ENCODE peak calls at places on chromosomes 5 and 9, in nine cellular contexts. I is HuH-7.5; D is neuronal stem cell; X is germinal center; J is brain microvascular endothelial cell; F is activated CD4-positive, alpha-beta memory T cell treated with anti-CD3 and anti-CD28 coated beads for 36 hours; W is HCEC 1CT; K is activated CD4-positive, alpha-beta T cell treated with anti-CD3 and anti-CD28 coated beads, Interleukin-2, amount 50 U/mL, for 24 hours; L is kidney epithelial cell. N is an unnamed sample.

GRCh38 chr9:129737479-129738269 is 15.2 kb downstream of the PTGES start:
- DNase-seq in F (peak; percentile 91), X (peak; percentile 84), I (peak; percentile 93), J (peak; percentile 44), K (peak; percentile 88), L (no peak), D (peak; percentile 87), W (peak; percentile 58), N (peak; percentile 72)

GRCh38 chr5:146592342-146592741 is 76.4 kb upstream of the GPR151 start:
- DNase-seq in D (no peak), J (no peak), L (no peak), I (no peak), K (no peak), F (no peak), W (no peak), X (no peak), N (no peak)

GRCh38 chr5:893711-894110 is 1.0 kb downstream of the TRIP13 start:
- DNase-seq in X (no peak), F (no peak), W (no peak), D (no peak), J (no peak), K (no peak), L (no peak), I (no peak), N (no peak)

GRCh38 chr5:156019786-156020185 is 307.2 kb upstream of the SGCD start:
- DNase-seq in K (no peak), J (no peak), F (no peak), L (no peak), I (no peak), D (no peak), W (no peak), X (no peak), N (no peak)

GRCh38 chr9:129889936-129890717 is 54.9 kb downstream of the USP20 start:
- DNase-seq in J (no peak), W (no peak), I (no peak), D (no peak), X (no peak), L (no peak), K (peak; percentile 76), F (peak; percentile 92), N (no peak)

GRCh38 chr9:71897573-71897972 is 13.4 kb downstream of the ABHD17B start:
- DNase-seq in L (no peak), D (no peak), J (no peak), W (peak; percentile 38), K (no peak), I (no peak), X (peak; percentile 30), F (no peak), N (no peak)

GRCh38 chr9:128653941-128654340 is 2.7 kb downstream of the DYNC2I2 start:
- DNase-seq in K (no peak), X (no peak), L (no peak), W (no peak), I (no peak), J (no peak), F (no peak), D (no peak), N (no peak)

GRCh38 chr5:62419609-62420008 is 7.0 kb downstream of the IPO11 start:
- DNase-seq in W (no peak), I (no peak), L (no peak), X (no peak), D (no peak), J (no peak), F (no peak), K (no peak), N (no peak)

GRCh38 chr9:34554211-34555001 is 31.6 kb upstream of the ENHO start:
- DNase-seq in J (no peak), K (no peak), L (no peak), D (no peak), F (no peak), I (no peak), W (no peak), X (no peak), N (no peak)

GRCh38 chr9:114176601-114177295 is 21.4 kb downstream of the COL27A1 start:
- DNase-seq in L (no peak), X (no peak), D (no peak), K (no peak), I (no peak), J (no peak), F (no peak), W (no peak), N (no peak)

GRCh38 chr5:74389531-74390305 is 250.8 kb downstream of the ENC1 start:
- DNase-seq in K (no peak), I (no peak), J (no peak), D (no peak), W (no peak), F (no peak), X (no peak), L (no peak), N (no peak)

GRCh38 chr5:69167488-69167845 is 517 bp downstream of the CCNB1 start:
- DNase-seq in X (peak; percentile 20), K (no peak), L (no peak), J (peak; percentile 6), F (no peak), I (no peak), D (no peak), W (no peak), N (no peak)

GRCh38 chr5:54658014-54658413 is 140.5 kb downstream of the SNX18 start:
- DNase-seq in I (no peak), J (peak; percentile 93), W (no peak), X (no peak), L (no peak), K (no peak), F (no peak), D (no peak), N (no peak)

GRCh38 chr5:150153957-150154617 is 1.6 kb downstream of the PDGFRB start:
- DNase-seq in I (no peak), L (no peak), X (peak; percentile 21), F (no peak), J (peak; percentile 85), K (no peak), D (no peak), W (peak; percentile 63), N (peak; percentile 31)

GRCh38 chr5:137486707-137487106 is 12.4 kb downstream of the SPOCK1 start:
- DNase-seq in D (no peak), W (no peak), I (no peak), X (no peak), L (peak; percentile 69), F (no peak), K (no peak), J (peak; percentile 25), N (no peak)

GRCh38 chr9:125146247-125146646 is 2.9 kb upstream of the SCAI start:
- DNase-seq in W (peak; percentile 74), F (no peak), J (peak; percentile 11), L (no peak), D (no peak), X (no peak), K (no peak), I (no peak), N (no peak)

GRCh38 chr9:99140685-99141314 is 35.9 kb downstream of the TGFBR1 start:
- DNase-seq in W (peak; percentile 57), L (peak; percentile 19), X (peak; percentile 42), F (peak; percentile 51), J (peak; percentile 51), I (no peak), K (peak; percentile 38), D (peak; percentile 41), N (no peak)

N was measured in trophoblast cell.